ENCODE peak calls at places on chromosomes 11 and 22, in ten cellular contexts. R is cardiac muscle cell, A is HFF-Myc, Z is adrenal gland, Q is GM12865, Y is lower leg skin, K is dorsolateral prefrontal cortex, S is right lobe of liver, H is HFFc6, G is nephron progenitor cell. P is an unnamed sample.

GRCh38 chr22:30830907-30831306 is 136.2 kb downstream of the OSBP2 start:
- DNase-seq in R (peak), A (peak), Z (no peak), Q (no peak), Y (peak), K (no peak), S (no peak), H (peak), G (no peak), P (no peak)

GRCh38 chr11:35682230-35683195 is 19.9 kb downstream of the TRIM44 start:
- DNase-seq in R (no peak), A (no peak), Z (no peak), Q (no peak), Y (no peak), K (peak), S (no peak), H (peak), G (no peak), P (no peak)

GRCh38 chr11:119421941-119422504 is 949 bp downstream of the THY1 start:
- DNase-seq in R (peak), A (no peak), Z (no peak), Q (peak), Y (no peak), K (no peak), S (no peak), H (no peak), G (peak), P (peak)

GRCh38 chr11:32888805-32889204 is 3.8 kb upstream of the QSER1 start:
- DNase-seq in R (peak), A (no peak), Z (no peak), Q (no peak), Y (no peak), K (no peak), S (no peak), H (peak), G (no peak), P (no peak)

GRCh38 chr11:83157755-83158473 is 983 bp downstream of the PCF11 start:
- DNase-seq in R (peak), A (no peak), Z (peak), Q (peak), Y (peak), K (peak), S (peak), H (peak), G (peak), P (peak)

GRCh38 chr22:49418943-49419342 is 408.7 kb downstream of the BRD1 start:
- DNase-seq in R (no peak), A (no peak), Z (no peak), Q (no peak), Y (no peak), K (no peak), S (no peak), H (no peak), G (no peak), P (no peak)

GRCh38 chr22:50603511-50604255 is 3.1 kb downstream of the MAPK8IP2 start:
- DNase-seq in R (no peak), A (no peak), Z (no peak), Q (no peak), Y (no peak), K (no peak), S (no peak), H (no peak), G (no peak), P (no peak)

GRCh38 chr11:6402561-6402981 is 12.3 kb downstream of the SMPD1 start:
- DNase-seq in R (no peak), A (no peak), Z (no peak), Q (peak), Y (no peak), K (no peak), S (no peak), H (no peak), G (no peak), P (peak)

GRCh38 chr11:44178381-44178780 is 82.9 kb downstream of the EXT2 start:
- DNase-seq in R (peak), A (no peak), Z (no peak), Q (no peak), Y (no peak), K (no peak), S (no peak), H (peak), G (no peak), P (no peak)
- TF ChIP-seq CTCF in R (peak), A (no peak), Z (no peak), Q (no peak), Y (no peak), K (no peak), S (no peak), H (peak), G (no peak), P (no peak)

DNA sequence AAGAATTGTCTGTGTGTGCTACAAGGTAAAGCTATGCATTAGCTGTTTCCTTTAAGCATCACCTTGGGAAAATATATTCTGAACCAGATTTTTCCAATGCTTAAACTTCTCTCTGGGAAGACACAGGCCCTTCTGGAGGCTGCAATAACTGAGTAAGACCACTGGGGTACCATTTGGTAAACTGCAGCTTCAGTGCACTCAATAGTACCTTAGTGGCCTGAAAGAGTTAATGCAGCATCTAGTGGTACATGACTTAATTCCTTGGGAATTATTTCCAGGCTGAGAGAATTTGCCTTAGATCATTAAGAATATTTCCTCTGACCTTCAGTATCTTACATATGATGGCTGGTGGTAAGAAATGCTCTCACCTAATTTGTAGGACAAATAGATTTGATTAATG is 727.4 kb downstream of the DLG2 start:
- DNase-seq in R (no peak), A (peak), Z (no peak), Q (peak), Y (no peak), K (no peak), S (no peak), H (no peak), G (no peak), P (no peak)
- TF ChIP-seq CTCF in R (no peak), A (peak), Z (no peak), Q (peak), Y (no peak), K (no peak), S (no peak), H (peak), G (peak), P (no peak)

GRCh38 chr22:36222887-36223450 is 16.4 kb downstream of the APOL2 start:
- DNase-seq in R (no peak), A (no peak), Z (no peak), Q (no peak), Y (no peak), K (no peak), S (no peak), H (no peak), G (no peak), P (no peak)

GRCh38 chr22:36223504-36223903 is 15.8 kb downstream of the APOL2 start:
- DNase-seq in R (no peak), A (no peak), Z (no peak), Q (no peak), Y (no peak), K (no peak), S (no peak), H (no peak), G (no peak), P (no peak)

GRCh38 chr22:36224245-36224644 is 15.1 kb downstream of the APOL2 start:
- DNase-seq in R (no peak), A (no peak), Z (no peak), Q (no peak), Y (no peak), K (no peak), S (no peak), H (no peak), G (no peak), P (no peak)

GRCh38 chr22:36220457-36220921 is 18.8 kb downstream of the APOL2 start:
- DNase-seq in R (no peak), A (no peak), Z (no peak), Q (no peak), Y (no peak), K (no peak), S (no peak), H (no peak), G (no peak), P (no peak)

DNA sequence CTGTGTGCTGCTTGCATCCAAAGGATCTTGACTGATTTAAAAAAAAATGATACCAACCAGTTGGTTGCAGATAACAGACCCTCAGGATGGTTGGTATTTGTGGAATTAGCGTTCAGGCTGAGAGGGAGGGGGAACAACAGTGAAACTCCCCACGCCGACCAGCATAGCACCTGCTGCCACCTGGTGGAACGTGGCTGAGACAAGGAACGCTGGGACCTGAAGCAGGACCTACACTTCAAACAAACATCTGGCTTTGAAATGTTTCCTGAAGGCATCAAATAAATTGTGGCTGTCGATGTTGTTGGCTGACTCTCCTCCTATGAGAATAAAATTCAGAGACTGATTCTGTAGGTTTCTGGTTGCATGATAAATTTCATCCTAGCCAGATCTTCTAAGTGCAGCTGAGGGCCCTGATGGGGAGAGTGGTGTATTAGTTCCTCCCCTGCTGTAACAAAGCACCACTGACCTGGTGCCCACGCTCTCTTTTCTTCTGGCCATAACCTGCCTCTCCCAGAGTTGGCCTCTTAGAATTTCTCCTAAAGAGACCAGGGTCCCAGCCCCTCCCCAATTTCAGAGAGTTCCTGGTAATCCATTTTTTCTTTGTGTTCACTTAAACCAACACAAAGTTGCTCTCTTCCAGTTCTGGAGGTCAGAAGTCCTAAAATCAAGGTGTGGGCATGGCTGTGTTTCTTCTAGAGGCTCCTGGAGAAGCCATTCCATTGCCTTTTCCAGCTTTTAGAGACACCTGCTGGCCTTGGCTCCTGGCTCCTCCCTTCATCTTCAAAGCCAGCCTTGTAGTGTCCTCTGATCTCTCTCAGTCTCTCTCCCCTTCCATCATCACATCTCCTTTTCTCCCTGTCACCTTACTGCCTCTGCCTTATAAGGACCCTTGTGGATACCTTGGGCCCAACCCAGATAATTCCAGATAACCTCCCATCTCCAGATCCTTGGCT is 17.3 kb downstream of the APOL2 start:
- DNase-seq in R (peak), A (no peak), Z (no peak), Q (peak), Y (no peak), K (no peak), S (no peak), H (no peak), G (peak), P (peak)
- TF ChIP-seq CTCF in R (peak), A (peak), Z (peak), Q (peak), Y (no peak), K (peak), S (peak), H (peak), G (peak), P (peak)

DNA sequence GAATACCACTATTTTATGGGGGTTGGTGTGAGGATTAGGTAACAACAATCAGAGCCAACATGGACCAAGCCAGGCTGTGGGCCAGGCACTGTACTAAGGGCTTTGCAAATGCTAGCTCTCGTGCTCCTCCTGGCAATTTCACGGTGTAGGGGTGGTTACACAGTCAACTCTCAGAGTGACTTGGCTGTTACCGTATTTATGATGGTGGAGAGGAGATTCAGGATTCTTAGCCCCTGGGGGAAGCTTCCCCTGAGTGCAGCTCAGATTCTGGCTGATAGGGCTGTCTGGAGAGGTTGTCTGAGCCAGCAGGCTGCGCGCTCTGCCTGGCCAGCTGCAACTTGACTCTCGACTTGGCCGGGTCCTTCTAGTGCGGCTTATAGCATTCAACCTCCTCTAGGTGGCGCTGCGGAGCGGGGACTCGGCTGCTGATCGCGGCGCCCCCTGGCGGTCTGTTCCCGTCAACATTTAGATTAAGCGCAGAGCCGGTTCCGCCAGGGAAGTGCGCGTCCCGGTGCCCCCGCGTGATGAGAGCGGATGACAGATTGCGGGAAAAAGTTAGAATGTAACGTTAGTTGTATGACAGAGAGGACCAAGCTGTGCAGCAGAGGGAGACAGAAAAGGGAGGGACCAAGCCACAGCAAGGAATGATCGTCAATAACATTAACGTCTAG is 4.5 kb upstream of the NCF4 start:
- DNase-seq in R (peak), A (peak), Z (peak), Q (peak), Y (peak), K (peak), S (peak), H (peak), G (peak), P (peak)
- TF ChIP-seq CTCF in R (peak), A (peak), Z (peak), Q (peak), Y (peak), K (peak), S (peak), H (peak), G (peak), P (peak)

DNA sequence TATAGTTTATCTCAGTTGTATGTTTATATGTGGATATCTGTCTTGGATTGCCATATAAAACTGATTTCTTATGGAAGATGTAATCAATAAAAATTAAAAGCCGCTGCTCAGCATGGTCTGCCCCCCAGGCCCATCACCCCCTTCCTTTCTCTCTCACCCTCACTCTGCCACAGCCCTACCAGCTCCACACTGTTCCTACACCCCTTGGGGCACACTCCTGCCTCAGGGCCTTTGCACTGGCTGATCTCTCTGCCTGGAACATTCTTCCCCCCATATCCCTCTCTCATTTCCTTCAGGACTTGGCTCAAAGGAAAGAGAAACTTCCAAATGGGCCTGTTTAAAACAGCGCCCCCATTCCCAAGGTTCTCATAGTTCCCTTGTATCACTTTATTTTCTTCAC is 63.1 kb downstream of the LRRC32 start:
- DNase-seq in R (no peak), A (no peak), Z (no peak), Q (no peak), Y (no peak), K (no peak), S (no peak), H (no peak), G (no peak), P (no peak)
- TF ChIP-seq CTCF in R (no peak), A (no peak), Z (no peak), Q (no peak), Y (no peak), K (no peak), S (no peak), H (peak), G (no peak), P (no peak)

GRCh38 chr11:17906436-17906835 is 106.4 kb downstream of the SERGEF start:
- DNase-seq in R (no peak), A (no peak), Z (peak), Q (peak), Y (no peak), K (peak), S (no peak), H (no peak), G (peak), P (peak)
- TF ChIP-seq CTCF in R (no peak), A (no peak), Z (peak), Q (peak), Y (no peak), K (peak), S (no peak), H (peak), G (peak), P (no peak)

GRCh38 chr22:35600466-35600865 is 16.7 kb downstream of the MB start:
- DNase-seq in R (no peak), A (no peak), Z (no peak), Q (no peak), Y (no peak), K (no peak), S (no peak), H (no peak), G (no peak), P (no peak)

GRCh38 chr22:35598396-35598710 is 18.8 kb downstream of the MB start:
- DNase-seq in R (no peak), A (no peak), Z (no peak), Q (no peak), Y (no peak), K (no peak), S (no peak), H (no peak), G (no peak), P (no peak)

GRCh38 chr22:35601743-35602633 is 15.1 kb downstream of the MB start:
- DNase-seq in R (peak), A (no peak), Z (no peak), Q (no peak), Y (peak), K (no peak), S (no peak), H (peak), G (no peak), P (peak)

GRCh38 chr22:35599364-35599763 is 17.8 kb downstream of the MB start:
- DNase-seq in R (no peak), A (no peak), Z (no peak), Q (no peak), Y (no peak), K (no peak), S (no peak), H (no peak), G (no peak), P (no peak)

DNA sequence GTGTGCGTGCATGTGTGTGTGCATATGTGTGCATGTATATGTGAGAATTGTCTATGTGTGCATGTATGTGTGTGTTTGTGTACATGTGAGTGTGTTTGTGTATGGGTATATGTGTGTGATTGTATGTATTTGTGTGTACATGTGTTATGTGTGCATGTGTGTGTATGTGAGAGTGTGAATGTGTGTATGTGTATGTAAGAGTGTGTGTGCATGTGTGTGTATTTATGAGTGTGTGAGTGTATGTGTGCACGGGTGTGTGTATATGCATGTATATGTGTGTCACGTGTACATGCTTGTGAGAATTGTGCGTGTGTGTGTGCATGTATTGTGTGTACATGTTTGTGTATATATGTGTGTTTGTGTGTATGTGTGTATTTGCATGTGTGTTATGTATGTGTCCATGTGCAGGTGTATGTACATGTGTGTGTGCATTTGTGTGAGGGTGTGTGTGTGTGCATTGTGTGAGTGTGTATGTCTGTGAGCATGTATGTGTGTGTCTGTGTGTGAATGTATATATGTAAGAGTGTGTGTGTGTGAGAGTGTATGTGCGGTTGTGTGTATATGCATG is 16.0 kb downstream of the MB start:
- DNase-seq in R (no peak), A (no peak), Z (no peak), Q (no peak), Y (no peak), K (no peak), S (no peak), H (no peak), G (no peak), P (no peak)
- TF ChIP-seq CTCF in R (no peak), A (no peak), Z (no peak), Q (no peak), Y (no peak), K (no peak), S (no peak), H (no peak), G (no peak), P (no peak)

DNA sequence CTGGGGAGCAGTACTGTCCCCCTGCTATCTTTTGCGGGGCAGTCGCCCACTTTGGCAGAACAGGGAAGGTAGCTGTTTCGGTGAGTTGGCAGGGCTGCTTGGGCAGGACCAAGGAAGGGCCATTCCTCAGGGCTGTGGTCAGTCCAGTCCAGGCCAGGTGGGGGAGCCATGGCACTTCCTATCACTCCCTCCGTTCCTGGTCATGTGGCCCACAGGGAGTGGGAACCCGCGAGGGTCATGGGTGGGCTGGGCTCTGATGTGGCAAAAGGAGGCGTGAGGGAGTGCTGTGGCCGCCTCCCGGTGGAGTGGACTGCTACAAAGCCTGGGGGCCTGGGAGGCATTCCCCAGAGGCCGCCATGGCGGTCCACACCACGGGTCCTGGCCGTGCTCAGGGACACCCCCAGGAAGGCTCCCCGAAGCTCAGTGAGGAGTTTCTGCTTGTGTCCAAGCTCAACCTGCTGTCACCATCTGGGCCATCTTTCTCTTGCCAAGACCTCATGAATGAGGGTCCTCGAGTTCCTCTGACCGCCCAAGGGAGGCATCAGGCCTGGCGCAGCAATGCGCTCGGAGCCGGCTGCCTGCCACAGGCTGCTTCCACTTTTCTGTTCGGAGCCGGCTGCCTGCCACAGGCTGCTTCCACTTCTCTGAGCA is 11.9 kb downstream of the CHID1 start:
- DNase-seq in R (peak), A (no peak), Z (no peak), Q (no peak), Y (no peak), K (no peak), S (no peak), H (no peak), G (peak), P (no peak)
- TF ChIP-seq CTCF in R (peak), A (no peak), Z (peak), Q (no peak), Y (no peak), K (no peak), S (peak), H (no peak), G (peak), P (no peak)